ENCODE peak calls at places on chromosomes 3 and 15, in six cellular contexts. C is fibroblast of mammary gland, E is heart right ventricle, G is left lung, I is GM06990, M is cardiac fibroblast. R is an unnamed sample.

GRCh38 chr15:97678677-97679076 is 281.8 kb upstream of the ARRDC4 start:
- DNase-seq in C (no peak), E (no peak), G (no peak), I (no peak), M (no peak), R (no peak)

GRCh38 chr3:27630892-27631291 is 91.2 kb downstream of the EOMES start:
- DNase-seq in C (peak), E (no peak), G (no peak), I (no peak), M (peak), R (peak)

GRCh38 chr3:25820372-25820771 is 30.5 kb downstream of the OXSM start:
- DNase-seq in C (peak), E (no peak), G (peak), I (no peak), M (peak), R (peak)

GRCh38 chr3:159488657-159489056 is 500.0 kb upstream of the IL12A start:
- DNase-seq in C (no peak), E (no peak), G (no peak), I (no peak), M (no peak), R (no peak)

GRCh38 chr3:69791111-69791510 is 51.8 kb downstream of the MITF start:
- DNase-seq in C (peak), E (peak), G (peak), I (no peak), M (peak), R (peak)

GRCh38 chr3:132343018-132343612 is 25.9 kb downstream of the ACP3 start:
- DNase-seq in C (peak), E (no peak), G (no peak), I (no peak), M (peak), R (peak)

GRCh38 chr3:144096016-144096415 is 124.4 kb downstream of the DIPK2A start:
- DNase-seq in C (no peak), E (no peak), G (no peak), I (no peak), M (no peak), R (no peak)

GRCh38 chr3:87437765-87438164 is 161.4 kb upstream of the POU1F1 start:
- DNase-seq in C (no peak), E (no peak), G (no peak), I (no peak), M (peak), R (peak)

GRCh38 chr3:13574083-13574797 is 25.3 kb downstream of the FBLN2 start:
- DNase-seq in C (no peak), E (no peak), G (no peak), I (no peak), M (no peak), R (no peak)

GRCh38 chr3:3260870-3261269 is 81.4 kb upstream of the CRBN start:
- DNase-seq in C (no peak), E (no peak), G (no peak), I (no peak), M (no peak), R (no peak)

GRCh38 chr3:182233957-182234356 is 522.2 kb downstream of the SOX2 start:
- DNase-seq in C (no peak), E (no peak), G (no peak), I (no peak), M (no peak), R (no peak)

GRCh38 chr3:123733805-123734526 is 149.1 kb upstream of the HACD2 start:
- DNase-seq in C (peak), E (no peak), G (no peak), I (no peak), M (peak), R (peak)

GRCh38 chr3:139518926-139519842 is 20.4 kb downstream of the RBP1 start:
- DNase-seq in C (no peak), E (no peak), G (no peak), I (no peak), M (no peak), R (no peak)

GRCh38 chr15:68235022-68235421 is 5.5 kb upstream of the CLN6 start:
- DNase-seq in C (no peak), E (no peak), G (no peak), I (no peak), M (no peak), R (no peak)

GRCh38 chr15:83372434-83372873 is 74.7 kb upstream of the SH3GL3 start:
- DNase-seq in C (no peak), E (no peak), G (no peak), I (no peak), M (no peak), R (no peak)
- TF ChIP-seq CTCF in C (no peak), E (no peak), G (no peak), I (no peak), M (no peak), R (no peak)

GRCh38 chr3:120448707-120449650 is 1.8 kb downstream of the FSTL1 start:
- DNase-seq in C (peak), E (no peak), G (no peak), I (no peak), M (peak), R (peak)
- H3K4me3 ChIP-seq in C (peak), E (peak), G (peak), I (no peak), M (peak), R (peak)

GRCh38 chr3:75906555-75907112 is 121.3 kb upstream of the ZNF717 start:
- DNase-seq in C (no peak), E (no peak), G (peak), I (no peak), M (peak), R (no peak)
- TF ChIP-seq CTCF in C (no peak), E (no peak), G (no peak), I (no peak), M (peak), R (no peak)

GRCh38 chr15:41782486-41783271 is 8.4 kb downstream of the MAPKBP1 start:
- DNase-seq in C (no peak), E (no peak), G (no peak), I (no peak), M (no peak), R (no peak)
- H3K4me3 ChIP-seq in C (no peak), E (no peak), G (no peak), I (no peak), M (no peak), R (no peak)

DNA sequence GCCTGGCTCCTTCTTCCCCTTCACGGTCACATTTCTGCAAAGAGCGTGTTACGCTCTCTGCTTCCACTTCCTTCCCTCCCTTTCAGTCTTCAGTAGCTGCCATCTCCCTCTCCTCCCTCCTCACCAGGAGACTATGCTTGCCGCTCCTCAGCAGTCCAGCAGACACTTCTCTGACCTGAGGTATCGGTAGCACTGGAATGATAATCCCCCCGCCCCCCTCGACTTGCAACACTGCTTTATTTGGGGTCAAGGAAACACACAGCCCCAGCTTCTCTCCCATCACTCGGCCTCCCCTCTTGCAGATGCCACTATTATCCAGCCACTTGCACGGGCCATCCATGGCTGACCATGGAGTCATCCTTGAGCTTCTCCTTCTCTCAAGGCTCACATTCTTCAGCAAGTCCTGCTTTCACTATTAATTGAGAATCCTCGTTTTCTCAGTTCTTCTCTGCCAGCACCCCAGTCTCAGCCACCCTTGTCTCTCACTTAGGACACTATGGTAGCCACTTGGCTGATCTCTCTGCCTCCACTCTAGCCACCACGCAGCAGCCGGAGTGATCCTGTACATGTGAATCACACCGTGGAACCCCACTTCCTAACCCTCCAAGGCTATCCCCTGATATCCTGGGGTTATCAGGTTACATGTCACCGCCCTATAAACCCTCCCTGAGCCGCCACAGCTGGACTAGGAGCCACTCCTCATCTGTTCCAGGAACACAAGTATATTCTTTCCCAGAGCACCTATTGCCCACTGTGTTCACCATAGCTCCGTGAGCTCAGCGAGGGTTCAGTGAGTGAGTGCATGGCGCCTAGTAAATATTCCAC is 960 bp upstream of the PARP14 start:
- DNase-seq in C (peak), E (peak), G (peak), I (peak), M (peak), R (peak)
- TF ChIP-seq CTCF in C (no peak), E (no peak), G (peak), I (no peak), M (no peak), R (no peak)

R was measured in fibroblast of the aortic adventitia.